ENCODE peak calls at places on chromosomes 7 and 10, in four cellular contexts. I is fibroblast of pulmonary artery, R is NB4, P is suprapubic skin. Y is an unnamed sample.

GRCh38 chr10:71814923-71815411 is 36.1 kb downstream of the PSAP start:
- DNase-seq in I (no peak), R (no peak), P (no peak), Y (no peak)

GRCh38 chr7:141184532-141185190 is 110.8 kb downstream of the TMEM178B start:
- DNase-seq in I (no peak), R (no peak), P (no peak), Y (no peak)

GRCh38 chr7:154427527-154427926 is 375.3 kb downstream of the DPP6 start:
- DNase-seq in I (no peak), R (no peak), P (no peak), Y (no peak)

GRCh38 chr10:104085801-104086400 is at the start of gene COL17A1:
- DNase-seq in I (no peak), R (no peak), P (no peak), Y (no peak)

GRCh38 chr7:80642871-80643270 is 4.4 kb downstream of the CD36 start:
- DNase-seq in I (no peak), R (peak), P (no peak), Y (no peak)

GRCh38 chr10:126849646-126850045 is 55.6 kb upstream of the DOCK1 start:
- DNase-seq in I (no peak), R (no peak), P (no peak), Y (no peak)

GRCh38 chr10:46060706-46061105 is 14.6 kb upstream of the MSMB start:
- DNase-seq in I (no peak), R (no peak), P (no peak), Y (no peak)

GRCh38 chr7:49845626-49846025 is 72.2 kb downstream of the VWC2 start:
- DNase-seq in I (no peak), R (no peak), P (no peak), Y (no peak)

GRCh38 chr7:155911471-155912105 is 99.3 kb upstream of the SHH start:
- DNase-seq in I (no peak), R (no peak), P (no peak), Y (no peak)

DNA sequence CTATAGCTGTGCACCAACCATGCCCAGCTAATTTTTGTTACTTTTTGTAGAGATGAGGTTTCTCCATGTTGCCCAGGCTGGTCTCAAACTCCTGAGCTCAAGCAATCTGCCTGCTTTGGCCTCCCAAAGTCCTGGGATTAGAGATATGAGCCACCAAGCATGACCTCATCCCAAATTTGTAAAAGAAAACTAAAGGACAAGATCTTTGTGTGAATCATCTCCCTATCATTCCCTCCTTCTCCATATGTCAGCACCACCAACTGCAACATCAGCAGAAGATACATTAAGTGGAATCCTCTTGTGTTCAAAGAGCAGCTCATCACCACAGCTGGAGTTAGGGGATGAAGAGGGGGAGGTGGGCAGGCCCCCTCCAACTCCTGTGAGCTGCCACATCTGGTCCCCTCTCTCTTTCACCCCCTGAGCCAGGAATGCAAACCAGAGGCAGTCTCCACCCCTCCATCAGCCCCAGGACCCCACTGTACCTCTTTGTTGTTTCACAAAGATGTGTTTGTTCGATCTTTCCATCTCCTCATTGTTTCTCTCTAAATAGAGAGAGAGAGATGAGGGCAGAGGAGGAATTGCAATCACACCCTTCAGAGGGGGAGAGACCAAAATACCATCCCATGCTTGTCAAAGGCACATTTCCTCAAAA is 47.3 kb upstream of the PIP4K2A start:
- DNase-seq in I (no peak), R (no peak), P (no peak), Y (no peak)
- TF ChIP-seq CTCF in I (no peak), R (no peak), P (no peak), Y (no peak)

GRCh38 chr7:106737202-106737562 is 76.2 kb upstream of the CCDC71L start:
- DNase-seq in I (peak), R (peak), P (no peak), Y (no peak)
- TF ChIP-seq CTCF in I (peak), R (no peak), P (no peak), Y (peak)

GRCh38 chr10:73774637-73775036 is 7.2 kb upstream of the CHCHD1 start:
- DNase-seq in I (peak), R (peak), P (no peak), Y (no peak)
- TF ChIP-seq CTCF in I (peak), R (no peak), P (no peak), Y (peak)

DNA sequence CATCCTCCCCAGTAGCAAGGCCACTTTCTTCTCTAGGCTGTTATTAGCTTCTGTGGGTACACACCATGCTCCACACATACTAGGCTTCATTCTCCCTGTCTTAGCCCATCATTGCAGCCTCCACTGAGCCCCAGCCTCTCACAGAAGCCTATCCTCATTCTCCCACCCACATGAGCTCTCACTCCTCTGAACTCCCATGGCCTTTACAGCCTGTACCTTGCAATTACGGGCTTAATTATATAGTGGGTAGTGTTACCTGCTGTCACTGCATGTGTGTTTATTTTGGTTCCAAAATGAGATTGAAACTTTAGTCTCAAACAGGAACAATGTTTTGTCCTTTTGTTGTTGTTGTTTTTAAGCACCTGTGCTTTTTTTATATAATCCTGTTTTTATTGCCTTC is 460.0 kb downstream of the KCNMA1 start:
- DNase-seq in I (no peak), R (no peak), P (no peak), Y (no peak)
- TF ChIP-seq CTCF in I (no peak), R (no peak), P (no peak), Y (no peak)

DNA sequence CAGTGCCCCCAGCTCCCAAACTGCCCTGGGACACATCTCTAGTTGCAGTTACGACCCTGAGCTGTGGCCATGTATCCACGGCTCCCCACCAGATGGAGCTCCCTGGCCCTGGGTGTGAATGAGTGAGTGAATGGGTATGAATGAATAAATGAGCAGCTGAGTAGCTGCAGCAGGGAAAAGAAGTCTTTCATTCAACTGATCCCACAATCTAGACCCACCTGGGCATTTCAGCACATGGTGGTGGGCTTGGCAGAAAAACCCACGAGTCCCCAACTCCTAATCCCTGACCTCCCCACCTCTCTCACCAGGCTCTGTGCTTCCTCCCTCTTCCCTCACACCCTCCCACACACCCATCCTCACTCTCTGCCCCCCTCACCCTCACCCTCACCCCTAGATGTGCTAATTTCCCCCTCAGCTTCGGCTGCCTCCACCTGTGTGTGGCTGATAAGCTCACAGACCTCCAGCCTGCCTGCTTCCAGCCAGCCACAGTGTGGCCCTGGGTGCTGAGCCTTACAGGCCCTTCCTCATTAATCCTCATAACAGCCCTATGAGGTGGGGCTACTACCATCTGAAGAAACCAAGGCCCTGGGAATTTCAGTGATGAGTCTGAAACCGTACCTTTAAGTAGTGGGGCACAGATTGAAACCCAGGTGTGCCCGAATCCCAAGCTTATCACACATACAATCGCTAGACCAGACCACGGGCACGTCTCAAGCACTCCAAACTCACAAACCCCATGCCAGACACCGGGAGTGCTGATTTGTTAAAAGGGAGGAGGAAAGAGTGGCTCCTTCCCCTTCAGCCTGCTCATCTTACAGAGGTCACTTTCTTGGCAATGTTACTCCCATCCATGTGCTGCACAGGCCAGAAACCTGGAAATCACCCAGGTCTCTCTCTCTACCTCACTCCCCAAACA is 2.2 kb upstream of the ATP6V1F start:
- DNase-seq in I (peak), R (peak), P (no peak), Y (no peak)
- TF ChIP-seq CTCF in I (peak), R (peak), P (no peak), Y (peak)

DNA sequence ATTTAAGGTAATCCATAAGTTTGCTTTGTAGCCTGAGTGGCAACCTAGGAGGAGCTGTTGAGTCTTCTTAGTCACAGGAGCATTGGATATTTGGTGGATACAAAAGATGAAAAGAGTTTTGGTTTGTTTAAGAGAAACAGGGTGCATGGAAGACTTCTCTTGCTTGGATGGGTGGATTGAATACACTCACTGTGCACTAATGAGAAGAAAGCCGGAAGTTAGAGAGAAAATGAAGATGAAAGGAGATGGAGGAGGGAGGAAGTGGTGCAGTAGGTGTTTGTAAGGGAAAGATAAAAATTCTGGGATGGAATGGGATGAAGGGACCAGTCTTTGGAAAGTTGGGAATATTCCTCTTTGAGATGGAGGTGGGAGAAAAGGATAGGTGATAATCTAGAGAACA is 7.7 kb downstream of the MDFIC start:
- DNase-seq in I (no peak), R (no peak), P (no peak), Y (no peak)
- TF ChIP-seq CTCF in I (peak), R (no peak), P (no peak), Y (peak)

DNA sequence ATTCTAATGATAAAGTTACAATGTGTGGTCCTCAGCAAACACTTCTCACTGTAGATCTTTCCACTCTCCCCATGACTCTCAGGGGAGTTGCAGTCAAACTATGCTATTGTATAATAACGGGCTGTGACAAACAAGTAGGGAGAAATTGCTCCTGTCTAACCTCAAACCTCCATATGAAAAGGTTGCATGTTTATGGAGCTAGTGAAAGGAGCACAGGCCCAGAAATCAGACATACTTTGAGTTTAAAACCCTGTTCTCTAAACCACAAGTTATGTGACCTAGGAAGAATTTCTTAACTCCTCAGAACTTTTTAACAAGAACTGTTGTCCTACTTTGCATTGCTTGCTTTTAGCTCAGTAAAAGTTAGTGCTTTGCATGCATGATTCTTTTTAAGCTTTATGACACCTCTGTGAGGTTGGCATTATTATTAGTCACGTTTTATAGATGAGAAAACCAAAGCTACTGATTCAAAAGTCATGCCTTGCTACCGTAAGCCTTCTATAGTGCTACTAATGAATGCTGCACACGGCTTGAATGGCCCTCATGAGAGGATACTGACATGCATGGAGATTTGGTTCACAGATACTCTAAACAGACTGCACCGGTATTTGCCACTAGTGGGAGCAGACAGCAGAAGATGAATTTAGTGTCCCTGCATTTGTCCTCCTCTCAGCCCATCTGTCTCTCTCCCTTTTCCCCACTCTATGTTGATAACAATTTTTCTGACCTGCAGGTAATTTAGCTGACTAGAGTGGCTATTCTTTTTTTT is 129.5 kb upstream of the PCGF5 start:
- DNase-seq in I (no peak), R (peak), P (no peak), Y (no peak)
- TF ChIP-seq CTCF in I (peak), R (no peak), P (no peak), Y (peak)

Y was measured in chondrocyte.